ENCODE peak calls at places on chromosomes 1 and 21, in eight cellular contexts. F, X, T, Q, G, I, P and W are unnamed samples.

GRCh38 chr21:38440746-38441145 is 57.5 kb downstream of the ERG start:
- DNase-seq in P (peak), Q (no peak), F (no peak), G (peak), I (peak), X (peak), T (no peak), W (peak)

GRCh38 chr1:230992100-230992774 is 13.3 kb downstream of the ARV1 start:
- DNase-seq in Q (no peak), F (no peak), G (no peak), I (no peak), P (no peak), X (no peak), T (no peak), W (no peak)

GRCh38 chr21:18545908-18546307 is 142.3 kb upstream of the TMPRSS15 start:
- DNase-seq in F (no peak), G (no peak), I (no peak), Q (no peak), T (no peak), P (peak), X (peak), W (no peak)

GRCh38 chr1:182615468-182616129 is 11.4 kb upstream of the RGS16 start:
- DNase-seq in T (no peak), X (peak), P (peak), G (no peak), I (peak), F (no peak), Q (no peak), W (peak)

GRCh38 chr1:66291047-66291864 is 242.7 kb upstream of the SGIP1 start:
- DNase-seq in X (no peak), Q (no peak), G (no peak), I (no peak), F (no peak), P (peak), T (peak), W (no peak)

GRCh38 chr1:202365092-202365815 is 16.8 kb downstream of the PPP1R12B start:
- DNase-seq in G (no peak), I (no peak), X (peak), T (no peak), Q (no peak), F (no peak), P (peak), W (peak)

GRCh38 chr1:186994816-186995361 is 166.1 kb downstream of the PLA2G4A start:
- DNase-seq in I (no peak), G (no peak), F (no peak), X (no peak), P (no peak), Q (no peak), T (no peak), W (no peak)

GRCh38 chr1:1069061-1069710 is 4.9 kb downstream of the RNF223 start:
- DNase-seq in T (peak), G (no peak), X (peak), F (no peak), I (peak), Q (peak), P (peak), W (peak)

GRCh38 chr1:32894019-32894600 is 7.1 kb downstream of the TMEM54 start:
- DNase-seq in I (peak), X (no peak), F (no peak), Q (no peak), T (no peak), G (no peak), P (no peak), W (no peak)

GRCh38 chr1:2454227-2454626 is 21.9 kb upstream of the PLCH2 start:
- DNase-seq in G (no peak), X (no peak), F (no peak), Q (no peak), I (no peak), T (no peak), P (no peak), W (no peak)

GRCh38 chr1:157099633-157100009 is at the start of gene ETV3L:
- DNase-seq in X (no peak), Q (no peak), F (no peak), G (no peak), I (peak), T (no peak), P (no peak), W (no peak)

GRCh38 chr21:39788383-39788782 is 43.4 kb downstream of the IGSF5 start:
- DNase-seq in T (peak), Q (peak), F (no peak), P (no peak), G (no peak), X (peak), I (peak), W (peak)

GRCh38 chr1:33758698-33759097 is 105.2 kb upstream of the HMGB4 start:
- DNase-seq in F (peak), T (peak), Q (no peak), I (no peak), X (peak), G (peak), P (peak), W (peak)

GRCh38 chr1:214439352-214440119 is 111.9 kb downstream of the PTPN14 start:
- DNase-seq in F (no peak), I (no peak), X (peak), T (peak), Q (peak), P (no peak), G (peak), W (no peak)

GRCh38 chr1:213423585-213423984 is 372.5 kb downstream of the RPS6KC1 start:
- DNase-seq in T (no peak), P (no peak), G (no peak), F (no peak), X (no peak), Q (no peak), I (peak), W (no peak)

GRCh38 chr1:13812456-13813397 is 112.7 kb downstream of the PRDM2 start:
- DNase-seq in X (no peak), Q (no peak), G (no peak), P (no peak), F (no peak), T (peak), I (no peak), W (no peak)

GRCh38 chr1:216464489-216464888 is 41.2 kb upstream of the USH2A start:
- DNase-seq in P (peak), F (no peak), Q (no peak), G (peak), I (no peak), T (no peak), X (peak), W (peak)

GRCh38 chr21:36846624-36847023 is 119.8 kb downstream of the HLCS start:
- DNase-seq in P (no peak), Q (no peak), T (no peak), X (no peak), F (no peak), G (no peak), I (no peak), W (peak)

GRCh38 chr1:221192055-221192454 is 312.8 kb downstream of the HLX start:
- DNase-seq in I (peak), X (no peak), P (no peak), F (no peak), Q (no peak), G (no peak), T (no peak), W (no peak)

GRCh38 chr1:151574575-151575529 is 34.7 kb downstream of the TUFT1 start:
- DNase-seq in I (no peak), P (peak), F (no peak), T (no peak), X (peak), Q (peak), G (no peak), W (peak)

DNA sequence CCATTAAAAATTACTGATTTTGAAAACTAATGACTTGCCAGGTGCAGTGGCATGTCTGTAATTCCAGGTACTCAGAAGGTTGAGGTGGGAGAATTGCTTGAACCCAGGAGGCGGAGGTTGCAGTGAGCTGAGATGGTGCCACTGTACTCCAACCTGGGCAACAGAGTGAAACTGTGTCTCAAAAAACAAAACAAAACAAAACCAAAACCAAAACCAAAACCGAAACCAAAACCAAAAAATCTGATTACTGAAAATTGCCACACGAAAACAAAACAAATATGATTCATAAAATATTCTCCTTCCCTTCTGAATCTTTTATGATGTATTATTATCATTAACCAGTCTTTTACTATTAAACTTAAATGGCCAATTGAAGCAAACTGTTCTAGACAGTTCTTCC is 74.1 kb downstream of the SERINC2 start:
- DNase-seq in T (peak), I (no peak), F (no peak), P (no peak), G (no peak), X (no peak), Q (no peak), W (peak)
- H3K4me3 ChIP-seq in T (no peak), I (no peak), F (no peak), P (no peak), G (no peak), X (no peak), Q (no peak), W (no peak)

DNA sequence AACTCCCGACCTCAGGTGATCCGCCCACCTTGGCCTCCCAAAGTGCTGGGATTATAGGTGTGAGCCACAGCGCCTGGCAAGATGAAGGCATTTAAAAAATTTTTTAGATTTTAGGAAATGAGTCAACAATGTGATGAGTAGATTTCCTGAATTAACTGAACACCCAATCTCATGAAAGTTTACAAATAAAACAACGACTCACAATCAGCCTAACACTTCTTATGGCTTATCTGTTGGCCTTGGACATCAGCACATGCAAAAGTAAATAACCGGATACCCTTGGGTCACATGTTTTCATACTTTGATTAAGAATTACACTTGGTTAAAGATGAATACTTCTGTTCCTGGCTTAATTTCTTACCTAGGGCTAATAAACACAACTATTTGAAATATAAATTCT is 3.0 kb downstream of the GNG12 start:
- DNase-seq in Q (no peak), I (no peak), T (peak), P (peak), F (no peak), G (no peak), X (no peak), W (peak)
- H3K4me3 ChIP-seq in Q (peak), I (no peak), T (peak), P (peak), F (peak), G (no peak), X (no peak), W (peak)

DNA sequence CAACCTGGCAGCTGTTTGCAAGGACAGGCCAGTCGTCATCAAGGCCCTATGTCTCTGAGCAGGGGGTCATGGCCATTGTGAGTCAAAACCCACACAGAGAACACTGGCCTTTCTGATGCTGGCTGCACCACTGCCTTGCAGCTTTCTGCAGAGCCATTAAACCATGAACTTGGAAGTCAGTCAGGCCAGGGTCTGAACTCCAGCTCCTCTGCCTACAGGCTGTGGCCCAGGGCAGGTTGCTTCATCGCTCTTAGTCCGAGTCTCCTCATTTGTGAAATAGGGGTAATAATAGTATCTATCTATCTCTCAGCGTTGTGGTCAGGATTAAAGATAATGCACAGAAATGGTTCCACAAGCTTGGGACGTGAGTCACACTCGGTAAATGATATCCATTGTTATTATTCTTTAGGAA is 35.8 kb upstream of the HIVEP3 start:
- DNase-seq in I (peak), F (no peak), P (peak), T (no peak), Q (no peak), X (peak), G (peak), W (peak)
- H3K4me3 ChIP-seq in I (no peak), F (no peak), P (no peak), T (no peak), Q (no peak), X (no peak), G (no peak), W (no peak)

DNA sequence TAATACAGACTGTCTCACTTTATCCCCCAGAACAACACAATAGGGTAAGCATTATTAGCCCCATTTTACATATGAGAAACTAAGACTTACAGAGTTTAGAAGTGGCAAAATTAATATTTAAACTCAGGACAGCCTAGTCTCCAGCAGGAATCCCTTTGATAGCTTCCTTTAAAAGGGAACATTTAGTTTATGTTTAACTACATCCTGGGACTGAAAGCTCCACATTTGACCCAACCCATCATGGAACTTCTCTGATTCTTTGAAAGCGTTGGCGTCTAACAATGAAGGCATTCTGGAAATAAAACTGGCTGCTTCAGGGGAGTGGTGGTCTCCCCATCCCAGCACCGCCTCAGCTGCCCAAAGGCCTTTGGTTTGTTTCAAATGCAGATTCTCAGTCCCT is 250.6 kb upstream of the NFIA start:
- DNase-seq in G (no peak), X (no peak), P (no peak), T (peak), Q (no peak), I (no peak), F (no peak), W (no peak)
- H3K4me3 ChIP-seq in G (no peak), X (no peak), P (no peak), T (no peak), Q (no peak), I (no peak), F (no peak), W (no peak)